ENCODE peak calls at places on chromosome 11, in seven cellular contexts. One of them, this sample, is unnamed.

GRCh38 chr11:77038825-77039326 is 4.7 kb downstream of the B3GNT6 start:
- DNase-seq in lower leg skin: no peak
- DNase-seq in A549: no peak
- DNase-seq in tibial nerve: no peak
- DNase-seq in breast epithelium: no peak
- DNase-seq in Peyer's patch: no peak
- DNase-seq in K562: no peak
- DNase-seq in this sample: no peak

GRCh38 chr11:132674161-132674560 is 858.1 kb downstream of the OPCML start:
- DNase-seq in breast epithelium: no peak
- DNase-seq in lower leg skin: no peak
- DNase-seq in tibial nerve: no peak
- DNase-seq in K562: no peak
- DNase-seq in A549: no peak
- DNase-seq in Peyer's patch: no peak
- DNase-seq in this sample: no peak

GRCh38 chr11:123174196-123175183 is 20.6 kb downstream of the CLMP start:
- DNase-seq in lower leg skin: peak
- DNase-seq in breast epithelium: peak
- DNase-seq in tibial nerve: peak
- DNase-seq in Peyer's patch: peak
- DNase-seq in K562: no peak
- DNase-seq in A549: no peak
- DNase-seq in this sample: no peak

GRCh38 chr11:85040166-85040565 is 587.0 kb downstream of the DLG2 start:
- DNase-seq in lower leg skin: no peak
- DNase-seq in Peyer's patch: no peak
- DNase-seq in breast epithelium: no peak
- DNase-seq in tibial nerve: no peak
- DNase-seq in K562: no peak
- DNase-seq in A549: no peak
- DNase-seq in this sample: no peak

GRCh38 chr11:96309001-96309642 is 33.9 kb downstream of the MAML2 start:
- DNase-seq in A549: no peak
- DNase-seq in breast epithelium: no peak
- DNase-seq in K562: no peak
- DNase-seq in Peyer's patch: no peak
- DNase-seq in tibial nerve: no peak
- DNase-seq in lower leg skin: no peak
- DNase-seq in this sample: no peak

GRCh38 chr11:47477323-47477722 is 28.4 kb upstream of the RAPSN start:
- DNase-seq in breast epithelium: no peak
- DNase-seq in lower leg skin: no peak
- DNase-seq in tibial nerve: no peak
- DNase-seq in Peyer's patch: no peak
- DNase-seq in A549: no peak
- DNase-seq in K562: no peak
- DNase-seq in this sample: no peak

GRCh38 chr11:65653229-65654225 is 9.2 kb downstream of the RELA start:
- DNase-seq in tibial nerve: no peak
- DNase-seq in breast epithelium: no peak
- DNase-seq in Peyer's patch: no peak
- DNase-seq in lower leg skin: peak
- DNase-seq in A549: no peak
- DNase-seq in K562: no peak
- DNase-seq in this sample: no peak

GRCh38 chr11:26753738-26754504 is 32.1 kb upstream of the SLC5A12 start:
- DNase-seq in lower leg skin: no peak
- DNase-seq in tibial nerve: peak
- DNase-seq in breast epithelium: peak
- DNase-seq in Peyer's patch: peak
- DNase-seq in K562: peak
- DNase-seq in A549: peak
- DNase-seq in this sample: no peak

GRCh38 chr11:65867284-65868071 is 5.1 kb downstream of the EFEMP2 start:
- DNase-seq in tibial nerve: no peak
- DNase-seq in breast epithelium: no peak
- DNase-seq in lower leg skin: no peak
- DNase-seq in K562: peak
- DNase-seq in A549: no peak
- DNase-seq in Peyer's patch: no peak
- DNase-seq in this sample: no peak

GRCh38 chr11:113313601-113314000 is 782 bp upstream of the TTC12 start:
- DNase-seq in lower leg skin: no peak
- DNase-seq in A549: no peak
- DNase-seq in Peyer's patch: no peak
- DNase-seq in breast epithelium: no peak
- DNase-seq in tibial nerve: no peak
- DNase-seq in K562: no peak
- DNase-seq in this sample: no peak

GRCh38 chr11:119673389-119674336 is 55.3 kb downstream of the NECTIN1 start:
- DNase-seq in breast epithelium: no peak
- DNase-seq in tibial nerve: no peak
- DNase-seq in A549: no peak
- DNase-seq in K562: no peak
- DNase-seq in Peyer's patch: peak
- DNase-seq in lower leg skin: no peak
- DNase-seq in this sample: no peak

GRCh38 chr11:20026629-20027545 is 133.4 kb downstream of the DBX1 start:
- DNase-seq in breast epithelium: peak
- DNase-seq in Peyer's patch: no peak
- DNase-seq in A549: no peak
- DNase-seq in K562: no peak
- DNase-seq in lower leg skin: no peak
- DNase-seq in tibial nerve: no peak
- DNase-seq in this sample: no peak

GRCh38 chr11:64240467-64241174 is at the start of gene FKBP2:
- DNase-seq in A549: peak
- DNase-seq in lower leg skin: peak
- DNase-seq in tibial nerve: peak
- DNase-seq in Peyer's patch: peak
- DNase-seq in K562: peak
- DNase-seq in breast epithelium: peak
- DNase-seq in this sample: peak

GRCh38 chr11:101336858-101337257 is 207.2 kb upstream of the PGR start:
- DNase-seq in Peyer's patch: no peak
- DNase-seq in lower leg skin: no peak
- DNase-seq in K562: no peak
- DNase-seq in tibial nerve: no peak
- DNase-seq in breast epithelium: no peak
- DNase-seq in A549: no peak
- DNase-seq in this sample: no peak

GRCh38 chr11:97361812-97362378 is 972.1 kb downstream of the JRKL start:
- DNase-seq in breast epithelium: no peak
- DNase-seq in lower leg skin: no peak
- DNase-seq in A549: no peak
- DNase-seq in tibial nerve: no peak
- DNase-seq in K562: no peak
- DNase-seq in Peyer's patch: no peak
- DNase-seq in this sample: no peak

GRCh38 chr11:15499684-15500083 is 385.0 kb downstream of the INSC start:
- DNase-seq in Peyer's patch: no peak
- DNase-seq in K562: no peak
- DNase-seq in lower leg skin: no peak
- DNase-seq in breast epithelium: no peak
- DNase-seq in tibial nerve: no peak
- DNase-seq in A549: no peak
- DNase-seq in this sample: no peak

GRCh38 chr11:15748673-15749190 is 607.6 kb downstream of the SOX6 start:
- DNase-seq in A549: no peak
- DNase-seq in breast epithelium: no peak
- DNase-seq in Peyer's patch: no peak
- DNase-seq in K562: no peak
- DNase-seq in tibial nerve: no peak
- DNase-seq in lower leg skin: no peak
- DNase-seq in this sample: no peak

GRCh38 chr11:133800666-133801065 is 44.6 kb downstream of the SPATA19 start:
- DNase-seq in A549: no peak
- DNase-seq in breast epithelium: no peak
- DNase-seq in lower leg skin: no peak
- DNase-seq in Peyer's patch: no peak
- DNase-seq in tibial nerve: no peak
- DNase-seq in K562: no peak
- DNase-seq in this sample: no peak

GRCh38 chr11:67429038-67429668 is 859 bp downstream of the RPS6KB2 start:
- DNase-seq in Peyer's patch: no peak
- DNase-seq in tibial nerve: no peak
- DNase-seq in breast epithelium: no peak
- DNase-seq in lower leg skin: no peak
- DNase-seq in K562: peak
- DNase-seq in A549: no peak
- DNase-seq in this sample: no peak

GRCh38 chr11:92628401-92629292 is 340.8 kb upstream of the MTNR1B start:
- DNase-seq in breast epithelium: no peak
- DNase-seq in Peyer's patch: no peak
- DNase-seq in A549: no peak
- DNase-seq in tibial nerve: no peak
- DNase-seq in lower leg skin: no peak
- DNase-seq in K562: no peak
- DNase-seq in this sample: no peak

GRCh38 chr11:122981388-122982264 is at the start of gene BSX:
- DNase-seq in lower leg skin: no peak
- DNase-seq in breast epithelium: no peak
- DNase-seq in K562: peak
- DNase-seq in tibial nerve: no peak
- DNase-seq in Peyer's patch: no peak
- DNase-seq in A549: no peak
- DNase-seq in this sample: peak

GRCh38 chr11:87536565-87536964 is 498.8 kb downstream of the TMEM135 start:
- DNase-seq in A549: no peak
- DNase-seq in lower leg skin: no peak
- DNase-seq in K562: no peak
- DNase-seq in tibial nerve: no peak
- DNase-seq in breast epithelium: no peak
- DNase-seq in Peyer's patch: no peak
- DNase-seq in this sample: no peak

GRCh38 chr11:59901306-59901705 is 22.7 kb downstream of the OOSP3 start:
- DNase-seq in K562: no peak
- DNase-seq in breast epithelium: no peak
- DNase-seq in lower leg skin: no peak
- DNase-seq in A549: no peak
- DNase-seq in Peyer's patch: no peak
- DNase-seq in tibial nerve: no peak
- DNase-seq in this sample: peak

GRCh38 chr11:120296554-120296953 is 28.5 kb upstream of the TLCD5 start:
- DNase-seq in K562: no peak
- DNase-seq in lower leg skin: no peak
- DNase-seq in breast epithelium: no peak
- DNase-seq in Peyer's patch: no peak
- DNase-seq in A549: no peak
- DNase-seq in tibial nerve: no peak
- DNase-seq in this sample: no peak

GRCh38 chr11:75583710-75584658 is 21.9 kb downstream of the SERPINH1 start:
- DNase-seq in K562: peak
- DNase-seq in lower leg skin: peak
- DNase-seq in Peyer's patch: peak
- DNase-seq in A549: no peak
- DNase-seq in breast epithelium: peak
- DNase-seq in tibial nerve: peak
- DNase-seq in this sample: no peak

GRCh38 chr11:112289588-112290461 is 29.2 kb upstream of the PLET1 start:
- DNase-seq in breast epithelium: peak
- DNase-seq in lower leg skin: peak
- DNase-seq in A549: peak
- DNase-seq in tibial nerve: peak
- DNase-seq in K562: peak
- DNase-seq in Peyer's patch: peak
- DNase-seq in this sample: peak
- TF ChIP-seq POLR2A in breast epithelium: no peak
- TF ChIP-seq POLR2A in lower leg skin: no peak
- TF ChIP-seq POLR2A in A549: no peak
- TF ChIP-seq POLR2A in tibial nerve: no peak
- TF ChIP-seq POLR2A in K562: no peak
- TF ChIP-seq POLR2A in Peyer's patch: no peak
- TF ChIP-seq POLR2A in this sample: peak

GRCh38 chr11:130094614-130095013 is 24.9 kb downstream of the APLP2 start:
- DNase-seq in K562: no peak
- DNase-seq in lower leg skin: no peak
- DNase-seq in Peyer's patch: no peak
- DNase-seq in breast epithelium: no peak
- DNase-seq in tibial nerve: no peak
- DNase-seq in A549: no peak
- DNase-seq in this sample: no peak

GRCh38 chr11:130096042-130096441 is 26.3 kb downstream of the APLP2 start:
- DNase-seq in lower leg skin: no peak
- DNase-seq in A549: no peak
- DNase-seq in tibial nerve: no peak
- DNase-seq in K562: no peak
- DNase-seq in Peyer's patch: no peak
- DNase-seq in breast epithelium: no peak
- DNase-seq in this sample: no peak

GRCh38 chr11:130096823-130097222 is 27.1 kb downstream of the APLP2 start:
- DNase-seq in A549: no peak
- DNase-seq in tibial nerve: no peak
- DNase-seq in Peyer's patch: no peak
- DNase-seq in breast epithelium: no peak
- DNase-seq in lower leg skin: no peak
- DNase-seq in K562: no peak
- DNase-seq in this sample: no peak

GRCh38 chr11:130097285-130097684 is 27.6 kb downstream of the APLP2 start:
- DNase-seq in tibial nerve: no peak
- DNase-seq in breast epithelium: no peak
- DNase-seq in A549: no peak
- DNase-seq in K562: no peak
- DNase-seq in lower leg skin: no peak
- DNase-seq in Peyer's patch: no peak
- DNase-seq in this sample: no peak

GRCh38 chr11:130095326-130095725 is 25.6 kb downstream of the APLP2 start:
- DNase-seq in Peyer's patch: no peak
- DNase-seq in breast epithelium: no peak
- DNase-seq in lower leg skin: no peak
- DNase-seq in K562: peak
- DNase-seq in A549: no peak
- DNase-seq in tibial nerve: no peak
- DNase-seq in this sample: no peak
- TF ChIP-seq POLR2A in Peyer's patch: no peak
- TF ChIP-seq POLR2A in breast epithelium: no peak
- TF ChIP-seq POLR2A in lower leg skin: no peak
- TF ChIP-seq POLR2A in K562: no peak
- TF ChIP-seq POLR2A in A549: no peak
- TF ChIP-seq POLR2A in tibial nerve: no peak
- TF ChIP-seq POLR2A in this sample: no peak

GRCh38 chr11:110090466-110091026 is 2.6 kb upstream of the ZC3H12C start:
- DNase-seq in K562: no peak
- DNase-seq in A549: no peak
- DNase-seq in lower leg skin: no peak
- DNase-seq in Peyer's patch: no peak
- DNase-seq in tibial nerve: no peak
- DNase-seq in breast epithelium: no peak
- DNase-seq in this sample: no peak
- TF ChIP-seq POLR2A in K562: no peak
- TF ChIP-seq POLR2A in A549: no peak
- TF ChIP-seq POLR2A in lower leg skin: no peak
- TF ChIP-seq POLR2A in Peyer's patch: no peak
- TF ChIP-seq POLR2A in tibial nerve: no peak
- TF ChIP-seq POLR2A in breast epithelium: no peak
- TF ChIP-seq POLR2A in this sample: no peak

DNA sequence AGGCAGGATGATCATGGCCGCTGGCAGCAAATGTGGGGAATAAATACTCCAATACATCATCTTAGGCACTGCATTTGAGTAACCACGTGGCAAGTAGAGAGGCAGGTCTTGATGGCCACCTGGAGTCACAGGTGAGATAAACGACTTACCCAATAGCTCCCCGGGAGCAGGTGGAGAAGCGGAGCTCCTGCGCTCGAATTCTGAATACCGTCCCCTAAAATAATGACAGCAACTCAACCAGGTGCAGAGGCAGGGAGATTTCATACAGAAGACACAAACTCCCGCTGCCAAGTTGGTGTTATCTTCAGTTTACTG is 525 bp downstream of the SLC43A3 start:
- DNase-seq in tibial nerve: no peak
- DNase-seq in Peyer's patch: no peak
- DNase-seq in breast epithelium: no peak
- DNase-seq in A549: no peak
- DNase-seq in K562: no peak
- DNase-seq in lower leg skin: no peak
- DNase-seq in this sample: no peak
- TF ChIP-seq POLR2A in tibial nerve: no peak
- TF ChIP-seq POLR2A in Peyer's patch: no peak
- TF ChIP-seq POLR2A in breast epithelium: no peak
- TF ChIP-seq POLR2A in A549: no peak
- TF ChIP-seq POLR2A in K562: no peak
- TF ChIP-seq POLR2A in lower leg skin: no peak
- TF ChIP-seq POLR2A in this sample: no peak

This sample was measured in H54.